ENCODE peak calls at places on chromosomes 2 and 18, in ten cellular contexts. P is stimulated activated CD8-positive, alpha-beta memory T cell treated with anti-CD3 and anti-CD28 coated beads, Interleukin-2, amount 100 ng/mL, for 48 hours; X is AG20443; Y is NCI-H345; G is sciatic nerve; M is GM23248; S is neural crest cell; I is C1 segment of cervical spinal cord; Q is left ventricle myocardium superior; A is GM04503. W is an unnamed sample.

GRCh38 chr2:136408795-136409194 is 290.8 kb upstream of the CXCR4 start:
- DNase-seq in G (no peak), P (no peak), X (no peak), Y (no peak), I (no peak), A (no peak), M (no peak), S (no peak), Q (no peak), W (no peak)

GRCh38 chr2:158011055-158011771 is 90.5 kb upstream of the UPP2 start:
- DNase-seq in S (no peak), X (no peak), Y (no peak), I (no peak), G (no peak), M (no peak), A (no peak), Q (no peak), P (no peak), W (no peak)

GRCh38 chr2:208645226-208645625 is 238.6 kb downstream of the PTH2R start:
- DNase-seq in S (no peak), I (no peak), Y (no peak), G (no peak), M (no peak), A (no peak), P (no peak), X (no peak), Q (no peak), W (no peak)

GRCh38 chr2:10547663-10548384 is 99.7 kb upstream of the ODC1 start:
- DNase-seq in Y (no peak), Q (no peak), A (no peak), X (no peak), G (no peak), M (no peak), S (no peak), I (no peak), P (no peak), W (no peak)

GRCh38 chr18:70397259-70397925 is 108.5 kb downstream of the SOCS6 start:
- DNase-seq in P (no peak), A (no peak), Y (no peak), I (no peak), G (no peak), S (no peak), X (no peak), Q (no peak), M (peak; percentile 77), W (no peak)

GRCh38 chr2:181459646-181460045 is 2.5 kb downstream of the ITGA4 start:
- DNase-seq in A (peak; percentile 78), X (peak; percentile 15), Y (no peak), M (peak; percentile 54), Q (no peak), I (no peak), P (no peak), G (no peak), S (no peak), W (no peak)

GRCh38 chr2:216066255-216066654 is 15.4 kb downstream of the PECR start:
- DNase-seq in Y (no peak), P (no peak), A (no peak), G (no peak), I (no peak), Q (no peak), S (no peak), X (peak; percentile 40), M (peak; percentile 77), W (no peak)

GRCh38 chr18:6633370-6633769 is 96.1 kb upstream of the ARHGAP28 start:
- DNase-seq in A (no peak), Y (peak; percentile 82), Q (no peak), P (no peak), M (no peak), X (no peak), S (no peak), G (no peak), I (no peak), W (no peak)

GRCh38 chr2:152369176-152369860 is 34.3 kb downstream of the FMNL2 start:
- DNase-seq in I (no peak), M (peak; percentile 87), G (no peak), Q (no peak), X (peak; percentile 63), S (no peak), P (no peak), A (peak; percentile 54), Y (no peak), W (no peak)

GRCh38 chr2:132489150-132489549 is 72.5 kb downstream of the GPR39 start:
- DNase-seq in S (peak; percentile 57), I (no peak), X (peak; percentile 73), M (peak; percentile 50), P (no peak), Y (no peak), A (no peak), G (no peak), Q (peak; percentile 54), W (no peak)

GRCh38 chr2:25491966-25492532 is 150.3 kb upstream of the DNMT3A start:
- DNase-seq in X (peak; percentile 40), I (no peak), M (peak; percentile 57), Q (no peak), Y (peak; percentile 41), P (no peak), G (no peak), A (no peak), S (no peak), W (no peak)

GRCh38 chr2:207153266-207153990 is 12.3 kb downstream of the KLF7 start:
- DNase-seq in Q (no peak), S (no peak), P (no peak), A (no peak), G (no peak), I (no peak), X (no peak), M (no peak), Y (no peak), W (no peak)

W was measured in cerebellar nuclear complex.